ENCODE peak calls at places on chromosomes 6 and 20, in seven cellular contexts. M is HEK293T; L is lower lobe of right lung; S is left lung; K is substantia nigra; Y is activated CD4-positive, alpha-beta T cell treated with anti-CD3 and anti-CD28 coated beads for 24 hours; T is body of pancreas. U is an unnamed sample.

GRCh38 chr6:170286246-170286933 is 4.5 kb downstream of the DLL1 start:
- DNase-seq in M (no peak), L (no peak), S (no peak), K (peak), Y (no peak), T (peak), U (no peak)

GRCh38 chr6:53220605-53221004 is 72.0 kb upstream of the GCM1 start:
- DNase-seq in M (no peak), L (no peak), S (no peak), K (no peak), Y (no peak), T (no peak), U (no peak)

GRCh38 chr20:38460040-38460623 is 12.5 kb upstream of the RALGAPB start:
- DNase-seq in M (peak), L (no peak), S (no peak), K (no peak), Y (no peak), T (peak), U (no peak)

GRCh38 chr6:80457044-80457933 is 350.8 kb downstream of the BCKDHB start:
- DNase-seq in M (no peak), L (peak), S (peak), K (no peak), Y (no peak), T (peak), U (no peak)

GRCh38 chr6:76441850-76442249 is 369.4 kb upstream of the IMPG1 start:
- DNase-seq in M (peak), L (no peak), S (no peak), K (no peak), Y (no peak), T (no peak), U (no peak)

GRCh38 chr6:80543598-80544181 is 437.2 kb downstream of the BCKDHB start:
- DNase-seq in M (no peak), L (no peak), S (no peak), K (no peak), Y (no peak), T (no peak), U (no peak)

GRCh38 chr20:20480689-20481088 is 112.8 kb downstream of the INSM1 start:
- DNase-seq in M (no peak), L (no peak), S (no peak), K (no peak), Y (no peak), T (no peak), U (no peak)

GRCh38 chr6:164106345-164106769 is 691.8 kb downstream of the QKI start:
- DNase-seq in M (peak), L (no peak), S (no peak), K (peak), Y (no peak), T (no peak), U (peak)

GRCh38 chr6:4287811-4288244 is 152.5 kb upstream of the ECI2 start:
- DNase-seq in M (no peak), L (no peak), S (no peak), K (no peak), Y (no peak), T (no peak), U (no peak)

GRCh38 chr6:55528624-55529023 is 50.4 kb downstream of the HMGCLL1 start:
- DNase-seq in M (peak), L (no peak), S (no peak), K (no peak), Y (no peak), T (peak), U (no peak)

GRCh38 chr20:49684335-49684997 is 29.2 kb downstream of the B4GALT5 start:
- DNase-seq in M (no peak), L (peak), S (no peak), K (no peak), Y (no peak), T (no peak), U (no peak)

GRCh38 chr20:63830821-63831593 is at the start of gene ZBTB46:
- DNase-seq in M (peak), L (peak), S (no peak), K (no peak), Y (peak), T (peak), U (peak)

GRCh38 chr6:129110687-129111343 is 227.9 kb downstream of the LAMA2 start:
- DNase-seq in M (no peak), L (no peak), S (no peak), K (no peak), Y (no peak), T (no peak), U (no peak)

GRCh38 chr6:227812-228338 is 64.4 kb upstream of the DUSP22 start:
- DNase-seq in M (no peak), L (no peak), S (no peak), K (no peak), Y (no peak), T (peak), U (no peak)

GRCh38 chr6:98054453-98054852 is 771.4 kb upstream of the MMS22L start:
- DNase-seq in M (no peak), L (no peak), S (no peak), K (no peak), Y (no peak), T (no peak), U (no peak)

GRCh38 chr6:99349620-99350141 is at the start of gene FAXC:
- DNase-seq in M (peak), L (peak), S (peak), K (no peak), Y (no peak), T (peak), U (no peak)

GRCh38 chr20:41643504-41643938 is 25.3 kb upstream of the CHD6 start:
- DNase-seq in M (no peak), L (peak), S (peak), K (no peak), Y (no peak), T (peak), U (no peak)

GRCh38 chr6:30075987-30076311 is 380 bp upstream of the RNF39 start:
- DNase-seq in M (no peak), L (peak), S (no peak), K (no peak), Y (no peak), T (peak), U (no peak)

GRCh38 chr6:16799279-16800193 is 38.3 kb upstream of the ATXN1 start:
- DNase-seq in M (no peak), L (no peak), S (no peak), K (no peak), Y (no peak), T (no peak), U (no peak)

GRCh38 chr6:4403828-4404227 is 268.5 kb upstream of the ECI2 start:
- DNase-seq in M (no peak), L (no peak), S (no peak), K (no peak), Y (no peak), T (no peak), U (no peak)

GRCh38 chr20:10376271-10377075 is 57.5 kb downstream of the MKKS start:
- DNase-seq in M (no peak), L (no peak), S (no peak), K (no peak), Y (no peak), T (no peak), U (no peak)

GRCh38 chr6:140281236-140281635 is 906.8 kb upstream of the CITED2 start:
- DNase-seq in M (no peak), L (no peak), S (no peak), K (no peak), Y (no peak), T (no peak), U (no peak)

GRCh38 chr6:155273438-155273837 is 9.6 kb downstream of the CLDN20 start:
- DNase-seq in M (no peak), L (no peak), S (no peak), K (no peak), Y (no peak), T (no peak), U (no peak)

GRCh38 chr6:169097336-169098052 is 156.2 kb downstream of the THBS2 start:
- DNase-seq in M (no peak), L (no peak), S (no peak), K (no peak), Y (no peak), T (no peak), U (no peak)

GRCh38 chr6:145891126-145891525 is 73.0 kb downstream of the SHPRH start:
- DNase-seq in M (no peak), L (no peak), S (no peak), K (no peak), Y (no peak), T (no peak), U (no peak)

GRCh38 chr6:109442393-109442924 is 1.9 kb downstream of the SMPD2 start:
- DNase-seq in M (no peak), L (no peak), S (no peak), K (no peak), Y (no peak), T (no peak), U (no peak)

GRCh38 chr6:25278557-25278913 is 639 bp upstream of the CARMIL1 start:
- DNase-seq in M (no peak), L (no peak), S (no peak), K (no peak), Y (peak), T (no peak), U (no peak)

GRCh38 chr6:37559501-37559900 is 59.8 kb upstream of the CCDC167 start:
- DNase-seq in M (no peak), L (no peak), S (no peak), K (no peak), Y (no peak), T (no peak), U (no peak)

GRCh38 chr6:115551510-115551909 is 509.2 kb downstream of the FRK start:
- DNase-seq in M (no peak), L (no peak), S (no peak), K (no peak), Y (no peak), T (peak), U (no peak)

GRCh38 chr6:17491416-17492142 is 98.2 kb downstream of the CAP2 start:
- DNase-seq in M (no peak), L (no peak), S (no peak), K (no peak), Y (no peak), T (no peak), U (no peak)

GRCh38 chr6:116564921-116565872 is 6.1 kb upstream of the RWDD1 start:
- DNase-seq in M (no peak), L (peak), S (no peak), K (no peak), Y (no peak), T (peak), U (no peak)

GRCh38 chr6:69622230-69622629 is 174.6 kb downstream of the LMBRD1 start:
- DNase-seq in M (no peak), L (no peak), S (no peak), K (no peak), Y (no peak), T (peak), U (no peak)

GRCh38 chr6:158817298-158818007 is 1.7 kb downstream of the EZR start:
- DNase-seq in M (no peak), L (peak), S (peak), K (no peak), Y (no peak), T (peak), U (no peak)

GRCh38 chr6:107655245-107655644 is 165.3 kb downstream of the SOBP start:
- DNase-seq in M (no peak), L (no peak), S (no peak), K (no peak), Y (no peak), T (no peak), U (no peak)

GRCh38 chr6:36833182-36833789 is 6.0 kb downstream of the CPNE5 start:
- DNase-seq in M (no peak), L (no peak), S (no peak), K (no peak), Y (no peak), T (no peak), U (no peak)

GRCh38 chr6:158939255-158940170 is 60.5 kb downstream of the RSPH3 start:
- DNase-seq in M (no peak), L (no peak), S (no peak), K (no peak), Y (no peak), T (no peak), U (no peak)

GRCh38 chr6:39206250-39206721 is 23.0 kb downstream of the KCNK5 start:
- DNase-seq in M (no peak), L (peak), S (peak), K (no peak), Y (no peak), T (peak), U (no peak)

GRCh38 chr6:38169826-38170526 is 350.4 kb downstream of the ZFAND3 start:
- DNase-seq in M (no peak), L (peak), S (no peak), K (no peak), Y (no peak), T (no peak), U (no peak)